ENCODE peak calls at places on chromosomes 5 and 9, in four cellular contexts. One of them, this sample, is unnamed.

GRCh38 chr9:135135171-135135926 is 47.9 kb downstream of the OLFM1 start:
- DNase-seq in K562: no peak
- DNase-seq in stomach: no peak
- DNase-seq in uterus: no peak
- DNase-seq in this sample: no peak

GRCh38 chr5:109563189-109563588 is 126.5 kb upstream of the MAN2A1 start:
- DNase-seq in stomach: no peak
- DNase-seq in uterus: no peak
- DNase-seq in K562: no peak
- DNase-seq in this sample: no peak

GRCh38 chr9:341634-342421 is 127.2 kb downstream of the DOCK8 start:
- DNase-seq in uterus: no peak
- DNase-seq in stomach: no peak
- DNase-seq in K562: no peak
- DNase-seq in this sample: no peak

GRCh38 chr5:123670981-123671557 is 159.1 kb downstream of the CSNK1G3 start:
- DNase-seq in stomach: peak
- DNase-seq in uterus: peak
- DNase-seq in K562: peak
- DNase-seq in this sample: no peak

GRCh38 chr5:112023766-112024165 is 266.8 kb upstream of the NREP start:
- DNase-seq in K562: no peak
- DNase-seq in uterus: no peak
- DNase-seq in stomach: no peak
- DNase-seq in this sample: no peak

GRCh38 chr5:120901199-120901598 is 437.1 kb downstream of the PRR16 start:
- DNase-seq in stomach: no peak
- DNase-seq in uterus: no peak
- DNase-seq in K562: no peak
- DNase-seq in this sample: no peak

GRCh38 chr9:12884736-12885395 is 110.0 kb downstream of the LURAP1L start:
- DNase-seq in uterus: no peak
- DNase-seq in K562: no peak
- DNase-seq in stomach: no peak
- DNase-seq in this sample: no peak

GRCh38 chr5:72485366-72486052 is 21.7 kb downstream of the ZNF366 start:
- DNase-seq in uterus: no peak
- DNase-seq in stomach: no peak
- DNase-seq in K562: no peak
- DNase-seq in this sample: no peak

GRCh38 chr9:96116275-96117051 is 185.5 kb downstream of the HSD17B3 start:
- DNase-seq in stomach: peak
- DNase-seq in uterus: no peak
- DNase-seq in K562: no peak
- DNase-seq in this sample: no peak

GRCh38 chr5:179833709-179834070 is 13.0 kb downstream of the SQSTM1 start:
- DNase-seq in stomach: no peak
- DNase-seq in K562: no peak
- DNase-seq in uterus: no peak
- DNase-seq in this sample: no peak

GRCh38 chr5:91651704-91652103 is 268.6 kb upstream of the ARRDC3 start:
- DNase-seq in K562: no peak
- DNase-seq in stomach: no peak
- DNase-seq in uterus: no peak
- DNase-seq in this sample: peak

GRCh38 chr5:138470322-138471285 is 5.3 kb downstream of the EGR1 start:
- DNase-seq in K562: no peak
- DNase-seq in stomach: no peak
- DNase-seq in uterus: no peak
- DNase-seq in this sample: no peak
- TF ChIP-seq POLR2A in K562: no peak
- TF ChIP-seq POLR2A in stomach: peak
- TF ChIP-seq POLR2A in uterus: no peak
- TF ChIP-seq POLR2A in this sample: no peak

GRCh38 chr5:5080790-5081189 is 59.3 kb upstream of the ADAMTS16 start:
- DNase-seq in stomach: no peak
- DNase-seq in K562: no peak
- DNase-seq in uterus: no peak
- DNase-seq in this sample: no peak
- TF ChIP-seq POLR2A in stomach: no peak
- TF ChIP-seq POLR2A in K562: no peak
- TF ChIP-seq POLR2A in uterus: no peak
- TF ChIP-seq POLR2A in this sample: no peak

GRCh38 chr9:9747787-9748186 is 865.0 kb downstream of the PTPRD start:
- DNase-seq in stomach: no peak
- DNase-seq in K562: no peak
- DNase-seq in uterus: no peak
- DNase-seq in this sample: no peak
- TF ChIP-seq POLR2A in stomach: no peak
- TF ChIP-seq POLR2A in K562: no peak
- TF ChIP-seq POLR2A in uterus: no peak
- TF ChIP-seq POLR2A in this sample: no peak

DNA sequence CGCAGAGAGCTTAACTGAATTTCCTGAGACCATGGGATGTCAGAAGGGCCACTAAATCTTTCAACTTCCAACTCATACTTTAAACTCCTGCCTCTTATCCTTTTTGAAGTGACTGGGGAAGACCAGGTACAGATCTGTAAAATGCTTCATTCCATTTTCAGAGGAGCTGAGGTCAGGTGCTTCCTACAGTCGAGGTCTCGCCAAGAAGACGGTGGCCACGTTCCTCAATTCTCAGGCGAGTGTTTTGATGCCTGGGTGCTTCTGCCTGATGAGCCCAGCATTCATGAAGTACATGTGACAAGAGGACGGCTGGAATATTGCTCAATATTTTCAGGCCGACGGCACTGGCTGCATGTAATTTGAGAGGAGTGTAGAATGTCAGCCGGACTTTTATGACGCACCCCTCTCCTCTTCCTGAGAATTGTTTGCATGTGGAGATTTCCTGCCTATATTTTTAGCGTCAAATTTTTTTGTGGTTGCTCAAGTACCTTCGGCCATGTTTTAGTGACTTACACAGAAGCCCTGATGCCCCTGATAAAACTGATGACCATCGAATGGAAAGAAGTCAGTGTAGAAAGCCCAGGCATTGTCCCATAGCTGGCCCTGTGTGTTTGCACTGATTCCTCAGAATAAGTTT is 38.8 kb upstream of the GLRX start:
- DNase-seq in K562: no peak
- DNase-seq in stomach: peak
- DNase-seq in uterus: peak
- DNase-seq in this sample: peak
- TF ChIP-seq POLR2A in K562: no peak
- TF ChIP-seq POLR2A in stomach: no peak
- TF ChIP-seq POLR2A in uterus: no peak
- TF ChIP-seq POLR2A in this sample: peak

GRCh38 chr9:129177443-129177790 is 644 bp downstream of the IER5L start:
- DNase-seq in K562: peak
- DNase-seq in stomach: no peak
- DNase-seq in uterus: no peak
- DNase-seq in this sample: no peak

GRCh38 chr9:129178983-129179382 is 922 bp upstream of the IER5L start:
- DNase-seq in uterus: peak
- DNase-seq in stomach: no peak
- DNase-seq in K562: peak
- DNase-seq in this sample: no peak

GRCh38 chr9:129178579-129178909 is 483 bp upstream of the IER5L start:
- DNase-seq in K562: no peak
- DNase-seq in stomach: no peak
- DNase-seq in uterus: no peak
- DNase-seq in this sample: no peak

GRCh38 chr9:129176786-129177442 is 1.1 kb downstream of the IER5L start:
- DNase-seq in uterus: peak
- DNase-seq in K562: no peak
- DNase-seq in stomach: no peak
- DNase-seq in this sample: peak

GRCh38 chr9:129177791-129178578 is at the start of gene IER5L:
- DNase-seq in stomach: peak
- DNase-seq in uterus: peak
- DNase-seq in K562: peak
- DNase-seq in this sample: peak
- TF ChIP-seq POLR2A in stomach: peak
- TF ChIP-seq POLR2A in uterus: peak
- TF ChIP-seq POLR2A in K562: peak
- TF ChIP-seq POLR2A in this sample: peak

DNA sequence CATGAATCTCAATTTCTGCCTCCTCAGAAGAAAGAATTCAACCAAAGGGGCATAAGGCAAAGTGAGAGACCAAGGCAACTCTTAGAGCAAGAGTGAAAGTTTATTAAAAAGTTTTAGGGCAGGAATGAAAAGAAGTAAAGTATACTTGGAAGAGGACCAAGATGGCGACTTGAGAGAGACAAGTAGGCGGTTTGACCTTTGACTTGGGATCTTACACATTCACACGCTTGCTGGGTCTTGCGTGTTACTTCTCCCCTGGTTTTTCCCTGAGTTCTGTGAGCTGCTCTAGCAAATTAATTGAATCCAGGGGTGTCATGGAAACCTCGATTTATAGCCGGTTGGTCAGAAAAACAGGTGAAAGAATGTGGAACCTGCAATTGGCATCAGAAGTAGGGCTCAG is 7.0 kb downstream of the ZNF346 start:
- DNase-seq in uterus: no peak
- DNase-seq in stomach: no peak
- DNase-seq in K562: no peak
- DNase-seq in this sample: no peak
- TF ChIP-seq POLR2A in uterus: no peak
- TF ChIP-seq POLR2A in stomach: no peak
- TF ChIP-seq POLR2A in K562: no peak
- TF ChIP-seq POLR2A in this sample: no peak

DNA sequence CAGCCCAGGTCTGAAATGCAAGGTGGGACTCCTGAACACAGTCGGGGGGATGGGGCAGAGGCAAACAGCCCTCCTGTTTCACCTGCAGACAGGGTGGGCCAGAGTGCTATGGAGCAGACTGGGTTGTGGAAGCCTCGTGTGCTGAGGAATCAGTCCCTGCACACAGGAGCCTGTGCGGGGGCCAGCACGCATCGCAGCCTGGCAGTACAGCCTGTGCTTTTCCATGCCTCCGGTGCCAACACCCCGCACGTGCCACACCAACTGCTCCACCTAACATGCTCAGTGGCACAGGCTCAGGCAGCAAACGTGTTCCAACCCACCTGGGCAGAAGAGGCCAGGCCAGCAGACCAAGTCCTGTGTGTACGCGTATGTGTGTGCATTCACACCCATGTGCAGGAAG is 37.4 kb upstream of the FBXW11 start:
- DNase-seq in stomach: no peak
- DNase-seq in K562: no peak
- DNase-seq in uterus: no peak
- DNase-seq in this sample: no peak
- TF ChIP-seq POLR2A in stomach: no peak
- TF ChIP-seq POLR2A in K562: no peak
- TF ChIP-seq POLR2A in uterus: no peak
- TF ChIP-seq POLR2A in this sample: no peak

DNA sequence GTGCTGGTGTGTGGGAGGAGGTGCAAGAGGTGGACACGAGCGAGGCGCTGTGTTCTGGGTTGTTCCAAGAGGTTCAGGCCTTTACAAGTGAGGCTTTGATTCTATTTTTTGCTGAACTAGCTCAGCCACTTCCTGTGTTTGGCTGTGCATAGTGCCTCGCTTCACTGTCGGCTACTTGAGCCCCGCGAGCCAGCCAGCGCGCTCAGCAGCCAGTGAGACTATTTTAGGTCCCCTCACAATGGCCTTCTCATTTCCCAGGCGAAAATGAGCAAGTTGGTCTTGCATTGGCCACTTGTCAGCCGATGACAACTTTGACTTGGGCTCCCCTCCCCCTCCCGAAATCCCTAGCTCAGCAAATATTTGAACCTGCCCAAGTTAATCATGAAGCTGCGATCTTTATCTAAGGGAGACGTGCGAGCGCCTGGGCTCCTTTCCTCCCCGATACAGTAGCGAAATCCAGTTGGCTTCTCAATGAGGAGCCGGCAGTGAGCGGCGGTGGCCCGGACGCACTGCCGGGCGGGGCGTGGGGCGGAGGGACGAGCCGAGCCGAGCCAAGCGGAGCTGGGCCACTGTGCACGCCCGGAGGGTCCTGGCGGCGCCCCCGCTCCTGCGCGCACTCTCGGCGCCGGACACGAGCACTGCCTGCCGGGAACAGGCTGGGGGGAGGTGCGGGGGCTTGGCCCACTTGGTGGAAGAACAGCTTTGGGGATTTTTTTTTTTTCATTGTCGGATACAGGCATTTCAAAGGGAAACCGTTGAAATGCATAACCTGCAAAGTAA is 72.6 kb downstream of the PIK3R1 start:
- DNase-seq in K562: peak
- DNase-seq in uterus: peak
- DNase-seq in stomach: peak
- DNase-seq in this sample: peak
- TF ChIP-seq POLR2A in K562: no peak
- TF ChIP-seq POLR2A in uterus: peak
- TF ChIP-seq POLR2A in stomach: no peak
- TF ChIP-seq POLR2A in this sample: peak

GRCh38 chr5:60944904-60945759 is at the start of the genes ERCC8 and NDUFAF2:
- DNase-seq in K562: peak
- DNase-seq in stomach: peak
- DNase-seq in uterus: peak
- DNase-seq in this sample: peak
- TF ChIP-seq POLR2A in K562: peak
- TF ChIP-seq POLR2A in stomach: no peak
- TF ChIP-seq POLR2A in uterus: peak
- TF ChIP-seq POLR2A in this sample: peak